ENCODE peak calls at places on chromosomes 3 and 15, in seven cellular contexts. I is heart left ventricle, J is stomach, M is IMR-90, V is esophagus muscularis mucosa, S is HepG2, K is body of pancreas. G is an unnamed sample.

GRCh38 chr15:63870403-63871209 is 36.9 kb upstream of the HERC1 start:
- DNase-seq in J (peak; percentile 29), K (no peak), V (no peak), I (no peak), M (peak; percentile 85), S (peak; percentile 61), G (no peak)

GRCh38 chr15:40819048-40819447 is 9.5 kb downstream of the PPP1R14D start:
- DNase-seq in J (no peak), V (no peak), K (no peak), I (no peak), S (no peak), M (no peak), G (no peak)

GRCh38 chr15:69973102-69973714 is 124.5 kb downstream of the TLE3 start:
- DNase-seq in V (no peak), S (peak; percentile 23), K (no peak), J (no peak), M (peak; percentile 37), I (no peak), G (no peak)

GRCh38 chr15:91291673-91292072 is 191.6 kb downstream of the SV2B start:
- DNase-seq in I (no peak), K (no peak), V (peak; percentile 89), S (no peak), M (peak; percentile 20), J (no peak), G (no peak)

GRCh38 chr15:76347507-76348055 is 11.0 kb downstream of the ISL2 start:
- DNase-seq in K (no peak), I (no peak), V (no peak), S (no peak), J (no peak), M (no peak), G (no peak)

GRCh38 chr3:173893066-173893465 is 495.5 kb downstream of the NLGN1 start:
- DNase-seq in I (no peak), M (peak; percentile 57), S (no peak), V (no peak), K (no peak), J (no peak), G (no peak)

GRCh38 chr3:189710620-189711388 is 79.6 kb downstream of the TP63 start:
- DNase-seq in V (no peak), S (no peak), I (no peak), M (peak; percentile 99), J (no peak), K (peak; percentile 21), G (peak; percentile 17)

GRCh38 chr3:31981206-31982181 is at the start of the genes OSBPL10 and ZNF860:
- DNase-seq in S (peak; percentile 73), M (peak; percentile 92), I (peak; percentile 94), J (peak; percentile 89), K (peak; percentile 81), V (peak; percentile 94), G (peak; percentile 90)

GRCh38 chr3:195087321-195087720 is 183.6 kb downstream of the XXYLT1 start:
- DNase-seq in K (no peak), M (no peak), V (no peak), I (peak; percentile 16), J (no peak), S (no peak), G (no peak)

GRCh38 chr3:94811836-94812235 is 749.0 kb downstream of the NSUN3 start:
- DNase-seq in V (no peak), K (no peak), I (no peak), J (no peak), S (no peak), M (no peak), G (no peak)

GRCh38 chr15:39936681-39937080 is 2.8 kb downstream of the EIF2AK4 start:
- DNase-seq in M (no peak), V (no peak), J (no peak), I (no peak), K (no peak), S (no peak), G (no peak)

GRCh38 chr3:148329481-148330220 is 368.1 kb upstream of the AGTR1 start:
- DNase-seq in I (no peak), K (no peak), M (peak; percentile 40), S (no peak), J (no peak), V (no peak), G (no peak)

GRCh38 chr3:189766416-189766815 is 135.2 kb downstream of the TP63 start:
- DNase-seq in K (no peak), J (no peak), M (peak; percentile 7), I (no peak), V (no peak), S (no peak), G (no peak)

GRCh38 chr3:37624276-37624675 is 237.4 kb upstream of the CTDSPL start:
- DNase-seq in K (no peak), M (no peak), I (no peak), J (no peak), V (peak; percentile 68), S (no peak), G (no peak)

GRCh38 chr15:30919877-30920550 is 16.3 kb downstream of the FAN1 start:
- DNase-seq in S (no peak), V (no peak), M (no peak), I (no peak), J (no peak), K (no peak), G (no peak)

GRCh38 chr3:190132376-190132775 is 11.7 kb upstream of the P3H2 start:
- DNase-seq in S (no peak), J (no peak), K (no peak), M (no peak), V (no peak), I (no peak), G (no peak)

GRCh38 chr3:196159952-196160804 is 51.0 kb downstream of the ZDHHC19 start:
- DNase-seq in J (peak; percentile 74), K (peak; percentile 34), I (no peak), M (peak; percentile 93), V (no peak), S (no peak), G (peak; percentile 66)

GRCh38 chr3:44920081-44920480 is 45.7 kb downstream of the TGM4 start:
- DNase-seq in K (peak; percentile 18), S (no peak), I (no peak), J (no peak), M (no peak), V (no peak), G (no peak)

GRCh38 chr15:34620814-34621213 is 37.4 kb upstream of the GOLGA8B start:
- DNase-seq in K (no peak), I (no peak), J (no peak), S (no peak), V (no peak), M (peak; percentile 14), G (no peak)
- TF ChIP-seq POLR2A in K (no peak), I (no peak), J (no peak), S (no peak), V (no peak), M (no peak), G (no peak)

GRCh38 chr3:53224026-53224425 is 31.8 kb downstream of the TKT start:
- DNase-seq in K (no peak), M (no peak), V (no peak), S (no peak), J (no peak), I (no peak), G (no peak)

GRCh38 chr3:53225651-53226050 is 30.2 kb downstream of the TKT start:
- DNase-seq in J (no peak), S (no peak), M (no peak), K (no peak), I (no peak), V (no peak), G (no peak)

GRCh38 chr3:53223541-53223966 is 32.3 kb downstream of the TKT start:
- DNase-seq in I (no peak), K (no peak), V (no peak), J (no peak), M (no peak), S (no peak), G (no peak)

GRCh38 chr3:53225181-53225580 is 30.6 kb downstream of the TKT start:
- DNase-seq in V (no peak), J (no peak), K (no peak), I (no peak), S (no peak), M (no peak), G (no peak)

GRCh38 chr3:53224536-53224935 is 31.3 kb downstream of the TKT start:
- DNase-seq in M (no peak), S (no peak), I (no peak), V (no peak), K (no peak), J (no peak), G (no peak)
- H3K36me3 ChIP-seq in M (peaks cover 71% of the 10 kb centered on the region), S (peaks cover 32% of the 10 kb centered on the region), I (peaks cover 57% of the 10 kb centered on the region), V (peaks cover 70% of the 10 kb centered on the region), K (peaks cover 41% of the 10 kb centered on the region), J (peaks cover 71% of the 10 kb centered on the region), G (peaks cover 45% of the 10 kb centered on the region)

GRCh38 chr15:43360821-43361220 is 10.0 kb downstream of the ZSCAN29 start:
- DNase-seq in I (no peak), M (no peak), V (no peak), J (no peak), K (no peak), S (no peak), G (no peak)

GRCh38 chr15:43361313-43361903 is 9.4 kb downstream of the ZSCAN29 start:
- DNase-seq in M (no peak), S (no peak), V (no peak), K (no peak), J (no peak), I (no peak), G (no peak)
- H3K9me3 ChIP-seq in M (peaks cover 58% of the 10 kb centered on the region), S (no peaks in the 10 kb centered on the region), V (peaks cover 12% of the 10 kb centered on the region), K (peaks cover 32% of the 10 kb centered on the region), J (peaks cover 80% of the 10 kb centered on the region), I (peaks cover 6% of the 10 kb centered on the region), G (peaks cover 44% of the 10 kb centered on the region)

GRCh38 chr3:162192340-162193004 is 695.9 kb downstream of the OTOL1 start:
- DNase-seq in I (no peak), K (no peak), V (no peak), S (no peak), M (no peak), J (no peak), G (no peak)
- TF ChIP-seq POLR2A in I (no peak), K (no peak), V (no peak), S (no peak), M (no peak), J (no peak), G (no peak)

GRCh38 chr15:77470227-77470626 is 49.5 kb downstream of the HMG20A start:
- DNase-seq in I (no peak), J (no peak), V (no peak), M (no peak), K (no peak), S (no peak), G (no peak)
- H3K36me3 ChIP-seq in I (peaks cover 83% of the 10 kb centered on the region), J (peaks cover 75% of the 10 kb centered on the region), V (peaks cover 63% of the 10 kb centered on the region), M (peaks cover 27% of the 10 kb centered on the region), K (peaks cover 6% of the 10 kb centered on the region), S (peaks cover 11% of the 10 kb centered on the region), G (no peaks in the 10 kb centered on the region)

G was measured in transverse colon.